ENCODE peak calls at places on chromosomes 7 and 10, in four cellular contexts. O, R, X and J are unnamed samples.

GRCh38 chr7:93310346-93310745 is 78.2 kb downstream of the VPS50 start:
- DNase-seq in O (peak), R (no peak), X (no peak), J (no peak)

GRCh38 chr10:93464826-93465388 is 17.2 kb downstream of the MYOF start:
- DNase-seq in O (no peak), R (no peak), X (no peak), J (no peak)

GRCh38 chr10:119657725-119658124 is 6.5 kb downstream of the BAG3 start:
- DNase-seq in O (peak), R (no peak), X (no peak), J (no peak)

GRCh38 chr7:154884348-154884920 is 118.5 kb downstream of the PAXIP1 start:
- DNase-seq in O (no peak), R (no peak), X (no peak), J (no peak)

GRCh38 chr10:29766753-29767152 is 132.0 kb upstream of the SVIL start:
- DNase-seq in O (no peak), R (no peak), X (no peak), J (no peak)

GRCh38 chr7:105760549-105761447 is 115.6 kb downstream of the ATXN7L1 start:
- DNase-seq in O (no peak), R (no peak), X (no peak), J (no peak)

GRCh38 chr7:132743974-132744373 is 167.7 kb upstream of the PLXNA4 start:
- DNase-seq in O (no peak), R (no peak), X (no peak), J (no peak)

GRCh38 chr10:68327889-68328786 is 3.7 kb upstream of the HNRNPH3 start:
- DNase-seq in O (no peak), R (no peak), X (no peak), J (no peak)

GRCh38 chr10:2897619-2898508 is 169.5 kb upstream of the PFKP start:
- DNase-seq in O (peak), R (no peak), X (no peak), J (no peak)

GRCh38 chr10:68625316-68625921 is 65.3 kb downstream of the TET1 start:
- DNase-seq in O (no peak), R (no peak), X (no peak), J (no peak)

GRCh38 chr7:8261711-8262695 is at the start of gene ICA1:
- DNase-seq in O (peak), R (peak), X (peak), J (no peak)

GRCh38 chr7:40859076-40859475 is 724.3 kb downstream of the SUGCT start:
- DNase-seq in O (no peak), R (no peak), X (no peak), J (no peak)

GRCh38 chr7:1889556-1890181 is 219.6 kb downstream of the ELFN1 start:
- DNase-seq in O (peak), R (no peak), X (no peak), J (no peak)

GRCh38 chr10:83545901-83546391 is 593.4 kb upstream of the GHITM start:
- DNase-seq in O (no peak), R (no peak), X (no peak), J (no peak)

GRCh38 chr10:48800283-48800675 is 115.6 kb downstream of the WDFY4 start:
- DNase-seq in O (no peak), R (no peak), X (no peak), J (no peak)

GRCh38 chr10:31928531-31929259 is at the start of gene ARHGAP12:
- DNase-seq in O (peak), R (peak), X (peak), J (peak)

GRCh38 chr10:28711079-28711478 is 33.8 kb downstream of the BAMBI start:
- DNase-seq in O (peak), R (no peak), X (no peak), J (no peak)

GRCh38 chr7:70384891-70385290 is 747.1 kb upstream of the GALNT17 start:
- DNase-seq in O (no peak), R (no peak), X (no peak), J (no peak)

GRCh38 chr10:123804716-123805115 is 86.9 kb downstream of the CPXM2 start:
- DNase-seq in O (no peak), R (no peak), X (no peak), J (no peak)

GRCh38 chr10:3773465-3774017 is 11.5 kb downstream of the KLF6 start:
- DNase-seq in O (no peak), R (peak), X (no peak), J (peak)

GRCh38 chr7:98206451-98207330 is 4.5 kb upstream of the BHLHA15 start:
- DNase-seq in O (no peak), R (no peak), X (no peak), J (peak)

GRCh38 chr7:41915861-41916260 is 213.0 kb upstream of the INHBA start:
- DNase-seq in O (peak), R (no peak), X (no peak), J (no peak)

GRCh38 chr10:24240001-24240751 is 31.2 kb downstream of the KIAA1217 start:
- DNase-seq in O (no peak), R (peak), X (peak), J (no peak)

GRCh38 chr10:86256690-86257315 is 109.8 kb downstream of the GRID1 start:
- DNase-seq in O (no peak), R (no peak), X (no peak), J (peak)

GRCh38 chr7:46909601-46910051 is 672.3 kb downstream of the TNS3 start:
- DNase-seq in O (peak), R (no peak), X (no peak), J (no peak)

GRCh38 chr10:44380829-44381600 is 3.9 kb downstream of the CXCL12 start:
- DNase-seq in O (no peak), R (no peak), X (peak), J (peak)

GRCh38 chr10:35691522-35692236 is 49.6 kb upstream of the FZD8 start:
- DNase-seq in O (no peak), R (no peak), X (no peak), J (no peak)

GRCh38 chr7:74490546-74490945 is 36.8 kb downstream of the GTF2IRD1 start:
- DNase-seq in O (no peak), R (no peak), X (no peak), J (no peak)

GRCh38 chr7:46253500-46253899 is 332.4 kb upstream of the IGFBP3 start:
- DNase-seq in O (peak), R (no peak), X (no peak), J (no peak)

GRCh38 chr10:93030409-93030808 is 30.2 kb upstream of the CYP26C1 start:
- DNase-seq in O (peak), R (no peak), X (no peak), J (no peak)

GRCh38 chr10:69901623-69902505 is 100.2 kb downstream of the COL13A1 start:
- DNase-seq in O (peak), R (peak), X (peak), J (no peak)

GRCh38 chr10:22325272-22325947 is 4.5 kb downstream of the BMI1 start:
- DNase-seq in O (peak), R (peak), X (peak), J (peak)

GRCh38 chr10:11003739-11004515 is 13.7 kb upstream of the CELF2 start:
- DNase-seq in O (no peak), R (no peak), X (no peak), J (no peak)

GRCh38 chr7:11232462-11232861 is 258.8 kb downstream of the PHF14 start:
- DNase-seq in O (peak), R (no peak), X (no peak), J (no peak)

GRCh38 chr10:58712982-58713381 is 200.3 kb downstream of the BICC1 start:
- DNase-seq in O (peak), R (no peak), X (no peak), J (no peak)
- TF ChIP-seq CTCF in O (peak), R (no peak), X (no peak), J (no peak)

DNA sequence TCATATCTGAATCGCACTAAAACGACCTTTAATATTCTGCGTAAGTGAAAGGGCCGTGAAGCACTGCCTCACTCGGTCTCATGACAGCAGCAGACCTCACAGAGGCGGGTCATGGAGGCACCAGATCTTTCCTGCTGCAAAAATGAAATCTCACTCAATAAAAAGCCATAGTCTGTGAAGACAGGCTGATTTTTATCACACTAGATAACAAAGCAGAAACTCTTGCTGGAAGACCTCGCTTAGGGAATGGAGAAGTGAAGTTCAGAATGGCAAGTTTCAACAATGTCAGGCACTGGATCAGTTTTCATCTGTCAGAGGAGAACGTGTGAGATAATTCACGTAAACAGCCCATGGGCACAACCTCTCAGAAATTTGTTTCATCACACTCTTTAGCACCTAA is 8.0 kb downstream of the SEPHS1 start:
- DNase-seq in O (no peak), R (no peak), X (no peak), J (no peak)
- H3K4me3 ChIP-seq in O (no peak), R (no peak), X (no peak), J (no peak)

GRCh38 chr10:97321807-97322195 is 2.7 kb downstream of the FRAT1 start:
- DNase-seq in O (no peak), R (no peak), X (no peak), J (no peak)

GRCh38 chr10:97320480-97321031 is 1.5 kb downstream of the FRAT1 start:
- DNase-seq in O (no peak), R (peak), X (no peak), J (no peak)

GRCh38 chr10:97318772-97319651 is at the start of gene FRAT1:
- DNase-seq in O (peak), R (peak), X (peak), J (peak)

GRCh38 chr10:97319671-97320479 is 804 bp downstream of the FRAT1 start:
- DNase-seq in O (peak), R (peak), X (no peak), J (no peak)

GRCh38 chr10:97321032-97321806 is 2.1 kb downstream of the FRAT1 start:
- DNase-seq in O (no peak), R (peak), X (peak), J (no peak)
- H3K27ac ChIP-seq in O (no peak), R (no peak), X (no peak), J (peak)

GRCh38 chr7:44133295-44133694 is 7.8 kb downstream of the MYL7 start:
- DNase-seq in O (no peak), R (no peak), X (no peak), J (no peak)

GRCh38 chr7:44132039-44132438 is 8.7 kb upstream of the POLD2 start:
- DNase-seq in O (no peak), R (no peak), X (no peak), J (no peak)

GRCh38 chr7:44134943-44135628 is 6.0 kb downstream of the MYL7 start:
- DNase-seq in O (no peak), R (no peak), X (no peak), J (no peak)

GRCh38 chr7:44128721-44129582 is 5.6 kb upstream of the POLD2 start:
- DNase-seq in O (no peak), R (no peak), X (no peak), J (no peak)

GRCh38 chr7:44131173-44132009 is 8.0 kb upstream of the POLD2 start:
- DNase-seq in O (peak), R (no peak), X (no peak), J (no peak)
- TF ChIP-seq CTCF in O (peak), R (no peak), X (no peak), J (no peak)

DNA sequence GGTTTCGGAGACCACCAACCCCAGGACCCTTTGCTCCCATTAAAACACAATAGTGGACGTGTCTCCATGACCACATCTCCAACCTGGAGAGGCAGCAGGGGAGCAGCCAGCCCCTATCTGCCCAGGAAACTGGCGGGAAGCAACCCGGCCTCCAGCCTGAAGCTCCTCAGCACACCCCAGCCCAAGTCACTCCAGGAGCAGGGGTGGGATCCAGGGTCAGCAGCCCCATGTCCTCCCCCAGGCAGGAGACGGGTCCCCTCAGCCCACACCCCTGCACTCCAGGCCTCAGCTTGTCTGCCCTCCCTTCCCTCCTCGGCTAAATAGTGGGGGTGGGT is 601 bp downstream of the ADAM8 start:
- DNase-seq in O (no peak), R (no peak), X (no peak), J (no peak)
- H3K4me3 ChIP-seq in O (peak), R (peak), X (peak), J (peak)

DNA sequence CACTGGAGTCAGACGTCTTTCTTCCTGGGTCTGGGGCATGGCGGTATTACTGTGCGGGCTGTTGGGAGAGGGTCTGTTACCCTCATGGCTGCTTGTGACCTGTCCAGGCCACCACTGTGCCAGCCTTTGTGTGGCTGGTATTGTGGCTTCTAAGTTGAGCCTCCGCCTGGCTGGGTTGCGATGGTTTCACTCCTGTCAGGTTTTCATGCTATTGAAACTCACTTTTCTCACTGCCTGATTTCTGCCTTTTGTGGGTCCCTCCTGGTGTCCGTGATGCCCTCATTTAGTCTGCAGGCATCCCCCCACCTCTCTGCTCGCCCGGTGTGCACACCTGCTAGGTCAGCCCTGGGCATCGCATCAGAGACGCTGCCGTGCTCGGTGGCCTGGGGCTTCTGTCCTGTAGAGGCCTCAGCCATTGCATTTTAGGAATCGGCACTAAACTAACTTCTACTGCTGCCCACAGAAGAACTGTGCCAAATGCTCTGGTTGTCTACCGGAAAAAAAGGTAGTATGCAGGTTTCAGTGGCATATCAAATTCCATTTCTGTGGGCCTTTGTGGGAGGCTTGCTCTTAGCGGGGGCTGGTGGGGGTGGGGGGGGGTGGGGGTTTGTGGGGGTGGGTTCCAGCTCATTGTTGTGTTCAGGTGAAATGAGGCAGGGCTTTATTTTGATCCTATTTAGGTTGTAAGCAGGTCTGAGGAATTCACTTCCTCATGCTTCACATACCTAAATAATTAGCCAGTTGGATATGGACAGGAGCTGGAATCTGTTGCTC is 64.3 kb downstream of the MGMT start:
- DNase-seq in O (peak), R (no peak), X (no peak), J (no peak)
- H3K27ac ChIP-seq in O (no peak), R (no peak), X (no peak), J (no peak)

GRCh38 chr7:85018498-85018897 is 168.4 kb downstream of the SEMA3D start:
- DNase-seq in O (peak), R (no peak), X (no peak), J (no peak)
- TF ChIP-seq CTCF in O (peak), R (no peak), X (no peak), J (no peak)

GRCh38 chr7:28958235-28958945 is at the start of gene TRIL:
- DNase-seq in O (no peak), R (peak), X (peak), J (peak)
- H3K4me3 ChIP-seq in O (peak), R (peak), X (peak), J (peak)

DNA sequence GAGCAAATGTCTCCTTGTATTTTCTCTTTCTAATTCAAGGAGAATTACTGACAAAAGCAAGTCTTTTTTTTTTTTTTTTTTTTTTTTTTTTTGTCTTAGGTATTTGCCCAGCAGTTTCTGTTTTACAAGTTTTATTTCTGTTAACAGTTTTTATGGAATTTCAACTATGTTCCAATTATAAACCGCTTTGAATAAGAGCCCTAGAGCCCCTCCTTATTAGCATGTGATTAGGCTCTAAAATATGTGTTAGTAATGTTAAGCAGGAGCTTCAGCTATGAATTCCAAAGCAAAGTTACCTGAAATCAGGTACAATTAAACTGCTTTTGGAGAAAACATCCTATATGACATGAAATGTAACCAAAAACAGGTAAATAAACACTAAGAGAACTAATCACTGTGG is 997.0 kb upstream of the POT1 start:
- DNase-seq in O (peak), R (no peak), X (no peak), J (no peak)
- H3K27ac ChIP-seq in O (no peak), R (no peak), X (no peak), J (no peak)

GRCh38 chr10:95289003-95289920 is 1.5 kb downstream of the PDLIM1 start:
- DNase-seq in O (peak), R (peak), X (no peak), J (no peak)
- TF ChIP-seq CTCF in O (peak), R (peak), X (peak), J (no peak)